ENCODE peak calls at places on chromosome 18, in seven cellular contexts. L is H1, K is HEK293T, J is ascending aorta, T is NCI-H460, I is psoas muscle, W is astrocyte of the spinal cord. P is an unnamed sample.

GRCh38 chr18:53755914-53756606 is 468.4 kb downstream of the MBD2 start:
- DNase-seq in L (no peak), J (no peak), K (no peak), I (no peak), W (no peak), T (no peak), P (no peak)

GRCh38 chr18:73124165-73124564 is 256.4 kb upstream of the NETO1 start:
- DNase-seq in W (peak; percentile 29), I (no peak), K (no peak), T (no peak), L (no peak), J (no peak), P (no peak)

GRCh38 chr18:5585653-5586052 is 41.9 kb upstream of the EPB41L3 start:
- DNase-seq in K (no peak), I (no peak), W (no peak), J (no peak), T (no peak), L (no peak), P (no peak)

GRCh38 chr18:43680096-43680495 is 402.8 kb upstream of the SYT4 start:
- DNase-seq in J (no peak), I (no peak), T (no peak), K (no peak), W (no peak), L (no peak), P (no peak)

GRCh38 chr18:46190667-46191066 is 86.5 kb downstream of the HAUS1 start:
- DNase-seq in K (no peak), J (no peak), L (no peak), W (no peak), I (no peak), T (no peak), P (no peak)

GRCh38 chr18:75139226-75139911 is 69.6 kb downstream of the PTGR3 start:
- DNase-seq in J (no peak), I (no peak), K (no peak), W (no peak), L (no peak), T (no peak), P (no peak)

GRCh38 chr18:35030234-35030989 is 10.8 kb upstream of the MAPRE2 start:
- DNase-seq in T (no peak), K (no peak), I (no peak), J (no peak), W (no peak), L (no peak), P (no peak)

GRCh38 chr18:63956755-63957154 is 7.7 kb downstream of the HMSD start:
- DNase-seq in L (no peak), K (no peak), I (no peak), W (no peak), T (no peak), J (no peak), P (no peak)

GRCh38 chr18:69257861-69258458 is 142.7 kb upstream of the DOK6 start:
- DNase-seq in T (peak; percentile 46), W (peak; percentile 73), L (no peak), I (no peak), J (no peak), K (no peak), P (no peak)

GRCh38 chr18:46518438-46518837 is 138.6 kb downstream of the LOXHD1 start:
- DNase-seq in I (peak; percentile 65), T (no peak), K (no peak), L (no peak), W (no peak), J (no peak), P (no peak)

GRCh38 chr18:79911871-79912270 is 39.6 kb downstream of the SLC66A2 start:
- DNase-seq in K (no peak), W (no peak), T (no peak), I (no peak), J (no peak), L (no peak), P (no peak)

GRCh38 chr18:56307354-56307753 is 331.0 kb downstream of the TXNL1 start:
- DNase-seq in K (no peak), J (no peak), I (no peak), L (no peak), T (no peak), W (no peak), P (no peak)

GRCh38 chr18:63119647-63120046 is 199.9 kb downstream of the BCL2 start:
- DNase-seq in K (peak; percentile 33), W (peak; percentile 15), T (peak; percentile 19), J (no peak), I (peak; percentile 64), L (peak; percentile 3), P (peak; percentile 21)

GRCh38 chr18:76453057-76453561 is 41.9 kb downstream of the ZNF516 start:
- DNase-seq in T (no peak), W (no peak), K (no peak), J (no peak), L (no peak), I (no peak), P (no peak)